ENCODE peak calls at places on chromosome 1, in seven cellular contexts. V, N, D, W, K, O and Y are unnamed samples.

GRCh38 chr1:185054365-185055060 is 9.2 kb downstream of the RNF2 start:
- DNase-seq in V (no peak), N (no peak), D (no peak), W (no peak), K (no peak), O (no peak), Y (no peak)

GRCh38 chr1:226474443-226475111 is 66.7 kb upstream of the PARP1 start:
- DNase-seq in V (no peak), N (no peak), D (no peak), W (no peak), K (no peak), O (no peak), Y (no peak)

GRCh38 chr1:93519196-93519825 is 71.4 kb downstream of the FNBP1L start:
- DNase-seq in V (no peak), N (no peak), D (no peak), W (no peak), K (no peak), O (no peak), Y (no peak)

GRCh38 chr1:76901158-76901767 is 34.0 kb downstream of the ST6GALNAC5 start:
- DNase-seq in V (peak; percentile 54), N (peak; percentile 27), D (peak; percentile 46), W (peak; percentile 44), K (peak; percentile 19), O (peak; percentile 9), Y (peak; percentile 16)

GRCh38 chr1:90508376-90509167 is 208.5 kb downstream of the BARHL2 start:
- DNase-seq in V (no peak), N (no peak), D (no peak), W (no peak), K (no peak), O (no peak), Y (no peak)

GRCh38 chr1:244957122-244957521 is 92.8 kb upstream of the HNRNPU start:
- DNase-seq in V (no peak), N (no peak), D (no peak), W (no peak), K (no peak), O (no peak), Y (no peak)

GRCh38 chr1:1337793-1338147 is 6.7 kb downstream of the TAS1R3 start:
- DNase-seq in V (peak; percentile 32), N (peak; percentile 91), D (no peak), W (peak; percentile 94), K (no peak), O (no peak), Y (peak; percentile 67)

GRCh38 chr1:18132707-18133066 is 25.1 kb downstream of the IGSF21 start:
- DNase-seq in V (no peak), N (no peak), D (no peak), W (no peak), K (no peak), O (no peak), Y (no peak)

GRCh38 chr1:91585982-91586381 is 85.3 kb downstream of the CDC7 start:
- DNase-seq in V (no peak), N (no peak), D (no peak), W (no peak), K (no peak), O (no peak), Y (no peak)

GRCh38 chr1:165629848-165630628 is 996 bp upstream of the MGST3 start:
- DNase-seq in V (no peak), N (peak; percentile 55), D (no peak), W (peak; percentile 54), K (no peak), O (no peak), Y (no peak)

GRCh38 chr1:63732666-63733065 is 41.2 kb upstream of the ROR1 start:
- DNase-seq in V (no peak), N (no peak), D (no peak), W (no peak), K (no peak), O (no peak), Y (no peak)

GRCh38 chr1:212703991-212704564 is 4.4 kb upstream of the BATF3 start:
- DNase-seq in V (no peak), N (no peak), D (no peak), W (no peak), K (no peak), O (no peak), Y (no peak)

GRCh38 chr1:27099154-27099903 is 55.6 kb downstream of the SLC9A1 start:
- DNase-seq in V (no peak), N (peak; percentile 62), D (peak; percentile 55), W (peak; percentile 78), K (no peak), O (no peak), Y (no peak)

GRCh38 chr1:84086189-84086588 is 57.9 kb upstream of the PRKACB start:
- DNase-seq in V (no peak), N (no peak), D (no peak), W (no peak), K (no peak), O (no peak), Y (no peak)

GRCh38 chr1:84095308-84095707 is 48.8 kb upstream of the PRKACB start:
- DNase-seq in V (no peak), N (no peak), D (no peak), W (no peak), K (no peak), O (no peak), Y (no peak)

GRCh38 chr1:84086616-84087015 is 57.5 kb upstream of the PRKACB start:
- DNase-seq in V (no peak), N (no peak), D (no peak), W (no peak), K (no peak), O (no peak), Y (no peak)

GRCh38 chr1:84089470-84090261 is 54.4 kb upstream of the PRKACB start:
- DNase-seq in V (peak; percentile 77), N (no peak), D (peak; percentile 62), W (no peak), K (no peak), O (no peak), Y (no peak)

GRCh38 chr1:84090447-84091244 is 53.4 kb upstream of the PRKACB start:
- DNase-seq in V (peak; percentile 26), N (no peak), D (no peak), W (no peak), K (no peak), O (no peak), Y (no peak)
- TF ChIP-seq JUND in V (no peak), N (no peak), D (no peak), W (no peak), K (no peak), O (no peak), Y (no peak)

DNA sequence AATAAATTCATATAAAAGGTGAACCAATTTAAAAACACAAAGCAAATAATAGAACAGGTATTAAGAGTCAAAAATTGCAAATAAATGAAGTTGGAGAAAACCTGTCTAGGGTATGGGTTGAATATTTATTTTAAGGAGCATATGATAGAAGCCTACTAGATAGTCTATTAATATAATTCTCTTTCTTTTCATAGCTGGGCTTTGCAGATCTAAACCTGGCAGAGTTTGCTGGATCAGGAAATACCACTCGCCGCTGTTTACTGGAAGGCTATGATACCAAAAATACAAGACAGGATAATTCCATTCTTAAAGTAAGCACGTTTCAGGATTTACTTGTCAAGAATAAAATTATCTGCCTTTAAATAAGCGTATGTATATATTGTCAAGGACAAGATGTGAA is 48.9 kb downstream of the HENMT1 start:
- DNase-seq in V (no peak), N (no peak), D (no peak), W (no peak), K (no peak), O (no peak), Y (no peak)
- TF ChIP-seq JUND in V (no peak), N (no peak), D (no peak), W (no peak), K (no peak), O (no peak), Y (no peak)

DNA sequence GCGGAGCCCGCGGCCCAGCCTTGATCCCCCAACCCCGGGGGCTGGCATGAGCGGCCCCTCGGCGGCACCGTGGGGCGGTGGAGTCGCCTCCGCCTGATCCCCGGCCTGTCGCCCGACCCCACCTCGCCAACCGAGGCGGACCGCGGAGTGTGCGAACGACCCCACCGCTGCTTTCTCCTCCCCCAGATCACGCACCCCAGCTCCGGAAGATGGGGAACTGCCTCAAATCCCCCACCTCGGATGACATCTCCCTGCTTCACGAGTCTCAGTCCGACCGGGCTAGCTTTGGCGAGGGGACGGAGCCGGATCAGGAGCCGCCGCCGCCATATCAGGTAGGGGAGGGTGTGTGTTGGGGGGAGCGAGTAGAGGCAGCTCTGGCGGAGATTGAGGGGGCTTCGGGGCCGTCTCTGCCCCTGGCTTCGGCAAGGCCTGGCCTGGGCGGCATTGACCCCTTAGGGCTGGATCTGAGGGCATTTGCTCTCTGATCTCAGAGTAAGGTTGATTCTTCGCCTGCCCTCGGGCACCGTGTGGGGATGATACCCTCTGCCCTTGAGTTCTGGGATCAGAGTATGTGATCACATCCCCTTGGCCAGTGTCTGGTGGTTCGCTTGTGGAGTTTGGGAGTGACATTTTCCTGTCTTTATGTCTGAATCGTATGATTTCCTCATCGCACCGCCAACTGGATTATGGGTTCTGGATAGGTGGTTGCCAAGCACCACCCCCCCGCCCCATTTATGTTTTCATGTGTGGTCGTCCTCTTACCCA is 657 bp downstream of the RNF11 start:
- DNase-seq in V (no peak), N (peak; percentile 67), D (no peak), W (peak; percentile 52), K (no peak), O (no peak), Y (no peak)
- TF ChIP-seq JUND in V (no peak), N (no peak), D (no peak), W (no peak), K (no peak), O (no peak), Y (no peak)

GRCh38 chr1:155969377-155969791 is 9.0 kb downstream of the ARHGEF2 start:
- DNase-seq in V (no peak), N (peak; percentile 23), D (no peak), W (no peak), K (no peak), O (no peak), Y (no peak)

GRCh38 chr1:155974208-155975165 is 3.9 kb downstream of the ARHGEF2 start:
- DNase-seq in V (no peak), N (no peak), D (no peak), W (no peak), K (no peak), O (no peak), Y (no peak)

GRCh38 chr1:155973723-155974122 is 4.6 kb downstream of the ARHGEF2 start:
- DNase-seq in V (no peak), N (no peak), D (no peak), W (no peak), K (no peak), O (no peak), Y (no peak)

GRCh38 chr1:155970531-155971167 is 7.7 kb downstream of the ARHGEF2 start:
- DNase-seq in V (no peak), N (no peak), D (no peak), W (peak; percentile 80), K (no peak), O (no peak), Y (no peak)

DNA sequence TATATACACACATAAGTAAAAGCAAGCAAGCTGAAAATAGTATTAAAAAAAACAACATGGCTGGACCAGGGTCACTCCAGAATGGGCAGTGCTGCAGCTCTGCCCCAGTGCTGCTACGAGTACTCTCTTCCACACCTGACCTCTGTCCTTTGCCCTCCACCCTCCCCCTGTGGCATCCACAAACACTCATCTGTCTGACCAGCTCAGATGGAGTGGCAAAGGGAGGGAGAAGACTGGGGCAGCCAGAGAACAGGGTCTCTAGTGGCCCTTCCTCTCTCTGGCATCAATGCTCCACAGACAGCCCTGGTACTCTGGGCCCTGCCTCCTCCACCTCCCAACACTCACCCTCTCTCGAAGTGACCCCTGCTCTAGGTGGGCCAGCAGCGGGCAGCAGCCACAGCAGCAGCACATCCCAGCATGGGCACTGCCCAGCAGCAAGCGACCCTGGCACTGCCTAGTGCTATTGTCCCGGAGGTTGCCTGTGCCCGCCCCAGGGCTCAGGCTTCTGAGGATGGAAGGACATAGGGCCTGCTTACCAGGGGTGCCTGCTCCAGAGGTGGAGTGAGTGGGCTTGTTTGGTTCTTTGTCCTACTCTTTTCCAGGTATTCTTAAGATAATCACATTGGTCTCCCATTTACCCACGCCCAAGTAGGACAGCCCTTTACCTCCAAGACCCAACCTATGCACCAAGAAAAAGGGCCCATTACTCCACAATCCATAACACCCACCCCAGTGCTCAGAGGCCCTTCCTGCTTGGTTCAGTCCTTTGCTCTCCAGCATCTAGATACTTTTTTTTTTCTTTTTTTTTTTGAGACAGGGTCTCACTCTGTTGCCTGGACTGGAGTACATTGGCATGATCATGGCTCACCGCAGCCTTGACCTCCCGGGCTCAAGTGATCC is 6.2 kb downstream of the ARHGEF2 start:
- DNase-seq in V (no peak), N (no peak), D (no peak), W (no peak), K (no peak), O (no peak), Y (no peak)
- TF ChIP-seq JUND in V (no peak), N (no peak), D (no peak), W (no peak), K (no peak), O (no peak), Y (no peak)